ENCODE peak calls at places on chromosomes 3 and 15, in seven cellular contexts. H is right lobe of liver, U is A673, N is brain microvascular endothelial cell, A is cardiac muscle cell, M is K562, K is uterus. C is an unnamed sample.

GRCh38 chr3:132421832-132422231 is 4.5 kb downstream of the DNAJC13 start:
- DNase-seq in H (no peak), U (no peak), N (peak; percentile 36), A (peak; percentile 19), M (no peak), K (no peak), C (no peak)

GRCh38 chr15:94234300-94234699 is 2.9 kb downstream of the MCTP2 start:
- DNase-seq in H (no peak), U (no peak), N (peak; percentile 23), A (peak; percentile 30), M (no peak), K (no peak), C (no peak)

GRCh38 chr3:38163117-38163870 is 2.0 kb upstream of the OXSR1 start:
- DNase-seq in H (no peak), U (peak; percentile 29), N (no peak), A (no peak), M (peak; percentile 37), K (no peak), C (no peak)

GRCh38 chr3:189566550-189566949 is 64.6 kb upstream of the TP63 start:
- DNase-seq in H (no peak), U (no peak), N (no peak), A (no peak), M (no peak), K (no peak), C (no peak)

GRCh38 chr3:186896875-186897274 is 33.5 kb upstream of the ST6GAL1 start:
- DNase-seq in H (no peak), U (no peak), N (no peak), A (no peak), M (no peak), K (no peak), C (no peak)

GRCh38 chr3:17730318-17730967 is 12.0 kb downstream of the TBC1D5 start:
- DNase-seq in H (peak; percentile 67), U (peak; percentile 89), N (peak; percentile 92), A (peak; percentile 78), M (no peak), K (no peak), C (peak; percentile 60)

GRCh38 chr15:26773917-26774316 is 1.1 kb upstream of the GABRB3 start:
- DNase-seq in H (no peak), U (no peak), N (no peak), A (no peak), M (no peak), K (no peak), C (no peak)

GRCh38 chr15:39587910-39588530 is 7.1 kb downstream of the THBS1 start:
- DNase-seq in H (peak; percentile 81), U (no peak), N (no peak), A (peak; percentile 53), M (no peak), K (no peak), C (no peak)

GRCh38 chr3:171874251-171874679 is 31.1 kb downstream of the TMEM212 start:
- DNase-seq in H (no peak), U (peak; percentile 87), N (peak; percentile 93), A (peak; percentile 93), M (no peak), K (no peak), C (peak; percentile 67)

GRCh38 chr3:34106879-34107278 is 308.4 kb downstream of the PDCD6IP start:
- DNase-seq in H (no peak), U (peak; percentile 84), N (peak; percentile 40), A (peak; percentile 10), M (peak; percentile 55), K (no peak), C (peak; percentile 45)

GRCh38 chr3:146104068-146104467 is 56.9 kb downstream of the PLOD2 start:
- DNase-seq in H (no peak), U (no peak), N (no peak), A (no peak), M (no peak), K (no peak), C (no peak)

GRCh38 chr3:40200754-40201316 is 108.7 kb upstream of the EIF1B start:
- DNase-seq in H (no peak), U (no peak), N (no peak), A (no peak), M (no peak), K (no peak), C (no peak)

GRCh38 chr15:62453356-62453755 is 288.3 kb upstream of the C2CD4B start:
- DNase-seq in H (no peak), U (no peak), N (no peak), A (no peak), M (no peak), K (no peak), C (peak; percentile 96)

GRCh38 chr15:89781055-89781454 is 4.9 kb downstream of the MESP2 start:
- DNase-seq in H (peak; percentile 51), U (no peak), N (no peak), A (no peak), M (no peak), K (no peak), C (no peak)

GRCh38 chr3:117706037-117706436 is 996.5 kb downstream of the TUSC7 start:
- DNase-seq in H (no peak), U (no peak), N (peak; percentile 4), A (peak; percentile 11), M (no peak), K (no peak), C (no peak)

GRCh38 chr3:50167069-50167781 is 12.1 kb downstream of the SEMA3F start:
- DNase-seq in H (no peak), U (no peak), N (no peak), A (no peak), M (no peak), K (no peak), C (no peak)

GRCh38 chr3:120275553-120276092 is 9.4 kb downstream of the GPR156 start:
- DNase-seq in H (no peak), U (no peak), N (no peak), A (no peak), M (no peak), K (no peak), C (peak; percentile 82)

DNA sequence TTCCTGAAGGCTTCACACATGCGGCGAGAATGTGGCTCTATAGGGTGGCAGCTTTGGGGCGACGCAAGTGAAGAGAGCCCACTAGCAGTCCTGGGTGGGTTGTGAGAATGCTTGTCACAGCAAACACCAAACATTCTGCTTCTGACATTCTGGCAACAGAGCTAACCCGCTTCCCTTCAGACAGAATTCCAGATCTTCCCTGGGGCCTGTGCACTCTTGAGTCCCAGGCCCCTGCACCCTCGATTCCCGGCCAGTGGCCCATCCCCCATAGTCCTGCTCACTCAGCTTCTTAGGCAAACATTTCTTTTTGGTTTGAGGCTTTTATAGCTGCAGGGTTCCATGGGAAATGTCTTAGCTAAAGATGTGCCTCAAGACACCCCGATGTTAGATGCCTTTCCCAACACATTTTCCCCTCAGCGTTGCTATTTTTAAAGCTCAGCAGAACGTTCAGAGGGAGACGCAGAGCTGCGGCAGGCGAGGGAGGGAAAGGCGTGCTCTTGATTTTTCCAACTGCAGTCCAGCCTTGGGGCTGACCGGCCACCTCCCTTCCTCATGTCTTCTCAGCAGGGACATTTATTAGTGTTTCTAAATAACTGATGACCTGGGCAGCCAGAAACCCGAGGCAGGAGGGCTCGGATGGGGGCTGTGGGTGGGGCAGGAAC is 35.2 kb downstream of the ABTB1 start:
- DNase-seq in H (peak; percentile 21), U (no peak), N (no peak), A (no peak), M (no peak), K (no peak), C (no peak)
- H3K27ac ChIP-seq in H (no peak overlapping the region), U (no peak overlapping the region), N (no peak overlapping the region), A (no peak overlapping the region), M (no peak overlapping the region), K (peak overlapping the region; percentile 44), C (no peak overlapping the region)

GRCh38 chr3:197427013-197427412 is 128.6 kb upstream of the DLG1 start:
- DNase-seq in H (no peak), U (no peak), N (peak; percentile 18), A (no peak), M (no peak), K (no peak), C (no peak)

GRCh38 chr3:197430502-197430901 is 125.3 kb downstream of the BDH1 start:
- DNase-seq in H (no peak), U (no peak), N (no peak), A (peak; percentile 25), M (no peak), K (no peak), C (no peak)

GRCh38 chr3:197426161-197426566 is 127.8 kb upstream of the DLG1 start:
- DNase-seq in H (no peak), U (peak; percentile 27), N (no peak), A (peak; percentile 41), M (no peak), K (no peak), C (peak; percentile 74)

GRCh38 chr3:197428961-197429360 is 126.8 kb downstream of the BDH1 start:
- DNase-seq in H (no peak), U (no peak), N (no peak), A (no peak), M (no peak), K (no peak), C (no peak)

GRCh38 chr3:197428117-197428761 is 127.5 kb downstream of the BDH1 start:
- DNase-seq in H (no peak), U (peak; percentile 88), N (no peak), A (peak; percentile 52), M (peak; percentile 69), K (no peak), C (peak; percentile 83)
- H3K4me3 ChIP-seq in H (no peak overlapping the region), U (peak overlapping the region; percentile 8), N (no peak overlapping the region), A (no peak overlapping the region), M (no peak overlapping the region), K (no peak overlapping the region), C (peak overlapping the region; percentile 44)

DNA sequence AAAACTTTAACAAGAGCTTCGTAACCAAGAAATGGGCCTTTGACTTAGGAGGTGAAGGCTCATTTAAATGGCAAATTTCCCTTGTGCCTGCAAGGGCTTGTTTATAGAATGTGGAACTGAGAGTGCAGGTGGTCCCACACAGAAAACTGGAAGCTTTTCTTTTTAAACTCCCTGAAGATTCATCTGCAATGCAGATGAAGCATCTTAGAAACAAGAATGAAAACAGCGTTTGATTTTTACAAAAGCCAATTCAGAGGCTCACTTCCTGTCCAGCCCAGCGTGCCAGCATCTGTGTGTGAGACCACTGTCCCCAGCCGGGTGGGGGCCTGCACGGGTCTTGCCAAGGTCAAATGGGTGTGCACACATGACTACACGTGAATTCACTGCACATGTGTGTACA is 94.7 kb downstream of the LINGO1 start:
- DNase-seq in H (no peak), U (no peak), N (no peak), A (no peak), M (no peak), K (no peak), C (no peak)
- H3K27ac ChIP-seq in H (no peak overlapping the region), U (no peak overlapping the region), N (no peak overlapping the region), A (no peak overlapping the region), M (no peak overlapping the region), K (no peak overlapping the region), C (no peak overlapping the region)

GRCh38 chr15:73996939-73997338 is 2.4 kb downstream of the PML start:
- DNase-seq in H (no peak), U (peak; percentile 66), N (peak; percentile 28), A (peak; percentile 61), M (no peak), K (no peak), C (no peak)
- H3K4me3 ChIP-seq in H (peak overlapping the region; percentile 20), U (peak overlapping the region; percentile 80), N (peak overlapping the region; percentile 12), A (no peak overlapping the region), M (peak overlapping the region; percentile 94), K (peak overlapping the region; percentile 80), C (no peak overlapping the region)